ENCODE peak calls at places on chromosomes 13 and 19, in eight cellular contexts. Q is heart right ventricle, G is aorta, K is adrenal gland, Z is left ventricle myocardium inferior, M is tibial nerve, W is left lung, P is breast epithelium. H is an unnamed sample.

GRCh38 chr19:1441677-1442438 is 3.7 kb downstream of the RPS15 start:
- DNase-seq in Q (no peak), G (no peak), K (no peak), Z (no peak), M (no peak), W (peak; percentile 74), P (no peak), H (no peak)

GRCh38 chr13:23468811-23469210 is 35.3 kb upstream of the SACS start:
- DNase-seq in Q (no peak), G (no peak), K (no peak), Z (no peak), M (no peak), W (no peak), P (no peak), H (no peak)

GRCh38 chr19:6457958-6458694 is 1.5 kb downstream of the SLC25A23 start:
- DNase-seq in Q (no peak), G (no peak), K (no peak), Z (no peak), M (no peak), W (no peak), P (no peak), H (no peak)

GRCh38 chr13:39347926-39348901 is 254.8 kb downstream of the LHFPL6 start:
- DNase-seq in Q (peak; percentile 63), G (no peak), K (no peak), Z (peak; percentile 63), M (no peak), W (no peak), P (no peak), H (no peak)

GRCh38 chr19:47019431-47020041 is at the start of gene NPAS1:
- DNase-seq in Q (no peak), G (no peak), K (no peak), Z (no peak), M (no peak), W (no peak), P (no peak), H (no peak)

GRCh38 chr13:41847216-41847615 is 113.7 kb downstream of the VWA8 start:
- DNase-seq in Q (no peak), G (no peak), K (no peak), Z (no peak), M (no peak), W (no peak), P (no peak), H (no peak)

GRCh38 chr13:44117351-44117750 is 237.6 kb downstream of the LACC1 start:
- DNase-seq in Q (no peak), G (no peak), K (no peak), Z (no peak), M (no peak), W (no peak), P (no peak), H (no peak)

GRCh38 chr13:23541221-23541620 is 29.0 kb upstream of the TNFRSF19 start:
- DNase-seq in Q (no peak), G (no peak), K (no peak), Z (no peak), M (no peak), W (no peak), P (no peak), H (no peak)

GRCh38 chr13:35892837-35893814 is 238.1 kb downstream of the DCLK1 start:
- DNase-seq in Q (no peak), G (no peak), K (no peak), Z (no peak), M (no peak), W (no peak), P (no peak), H (no peak)

GRCh38 chr13:78630509-78630908 is 27.2 kb upstream of the POU4F1 start:
- DNase-seq in Q (no peak), G (no peak), K (no peak), Z (no peak), M (no peak), W (no peak), P (no peak), H (no peak)

GRCh38 chr13:44759222-44759721 is 183.1 kb upstream of the TSC22D1 start:
- DNase-seq in Q (no peak), G (no peak), K (no peak), Z (no peak), M (no peak), W (no peak), P (no peak), H (no peak)

GRCh38 chr13:69458013-69458412 is 649.6 kb upstream of the ATXN8OS start:
- DNase-seq in Q (no peak), G (no peak), K (no peak), Z (no peak), M (no peak), W (no peak), P (no peak), H (no peak)

GRCh38 chr13:49828452-49828851 is 36.0 kb upstream of the KPNA3 start:
- DNase-seq in Q (no peak), G (no peak), K (no peak), Z (no peak), M (no peak), W (no peak), P (no peak), H (no peak)

GRCh38 chr13:51797664-51798488 is 6.1 kb downstream of the DHRS12 start:
- DNase-seq in Q (no peak), G (no peak), K (peak; percentile 41), Z (no peak), M (no peak), W (no peak), P (no peak), H (no peak)

GRCh38 chr19:3224346-3225325 is at the start of gene CELF5:
- DNase-seq in Q (no peak), G (no peak), K (peak; percentile 41), Z (peak; percentile 38), M (no peak), W (peak; percentile 89), P (no peak), H (no peak)

GRCh38 chr19:3229346-3229743 is 4.9 kb downstream of the CELF5 start:
- DNase-seq in Q (no peak), G (no peak), K (no peak), Z (no peak), M (no peak), W (no peak), P (no peak), H (no peak)

GRCh38 chr19:3222709-3223108 is 1.8 kb upstream of the CELF5 start:
- DNase-seq in Q (no peak), G (no peak), K (no peak), Z (no peak), M (no peak), W (no peak), P (no peak), H (no peak)

GRCh38 chr19:3227054-3227626 is 2.7 kb downstream of the CELF5 start:
- DNase-seq in Q (no peak), G (no peak), K (no peak), Z (no peak), M (no peak), W (no peak), P (no peak), H (no peak)

DNA sequence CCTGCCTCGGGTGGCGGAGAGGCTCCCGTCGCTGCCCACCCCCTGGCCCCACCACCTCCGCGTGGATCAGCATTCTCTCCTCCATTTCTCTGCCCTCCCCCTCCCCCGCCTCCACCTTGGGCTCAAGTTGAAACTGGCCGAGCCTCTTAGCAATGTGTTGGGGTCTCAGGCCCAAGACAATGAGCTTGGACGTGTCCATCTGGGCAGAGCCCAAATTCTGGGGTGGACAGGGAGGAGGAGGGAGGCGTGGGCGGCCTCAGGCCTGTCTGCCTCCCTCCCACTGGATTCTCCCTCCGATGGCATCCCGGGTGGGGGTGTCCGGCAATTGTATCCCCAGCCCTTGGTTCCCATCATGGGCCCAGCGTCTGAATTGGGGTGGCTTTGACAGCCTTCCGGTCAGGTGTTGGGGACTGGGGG is 1.2 kb downstream of the CELF5 start:
- DNase-seq in Q (no peak), G (no peak), K (no peak), Z (no peak), M (no peak), W (no peak), P (no peak), H (no peak)
- H3K4me1 ChIP-seq in Q (peaks cover 3% of the 10 kb centered on the region), G (no peaks in the 10 kb centered on the region), K (no peaks in the 10 kb centered on the region), Z (peaks cover 7% of the 10 kb centered on the region), M (no peaks in the 10 kb centered on the region), W (peaks cover 4% of the 10 kb centered on the region), P (no peaks in the 10 kb centered on the region), H (no peaks in the 10 kb centered on the region)

GRCh38 chr19:13790354-13790753 is 4.9 kb upstream of the ZSWIM4 start:
- DNase-seq in Q (no peak), G (no peak), K (no peak), Z (no peak), M (no peak), W (no peak), P (no peak), H (no peak)
- H3K4me1 ChIP-seq in Q (peaks cover 26% of the 10 kb centered on the region), G (no peaks in the 10 kb centered on the region), K (peaks cover 18% of the 10 kb centered on the region), Z (peaks cover 17% of the 10 kb centered on the region), M (no peaks in the 10 kb centered on the region), W (peaks cover 59% of the 10 kb centered on the region), P (no peaks in the 10 kb centered on the region), H (peaks cover 4% of the 10 kb centered on the region)

GRCh38 chr19:11027381-11027780 is 61.9 kb upstream of the LDLR start:
- DNase-seq in Q (no peak), G (no peak), K (no peak), Z (no peak), M (no peak), W (no peak), P (no peak), H (no peak)
- H3K4me1 ChIP-seq in Q (no peaks in the 10 kb centered on the region), G (no peaks in the 10 kb centered on the region), K (peaks cover 9% of the 10 kb centered on the region), Z (no peaks in the 10 kb centered on the region), M (no peaks in the 10 kb centered on the region), W (no peaks in the 10 kb centered on the region), P (no peaks in the 10 kb centered on the region), H (no peaks in the 10 kb centered on the region)

DNA sequence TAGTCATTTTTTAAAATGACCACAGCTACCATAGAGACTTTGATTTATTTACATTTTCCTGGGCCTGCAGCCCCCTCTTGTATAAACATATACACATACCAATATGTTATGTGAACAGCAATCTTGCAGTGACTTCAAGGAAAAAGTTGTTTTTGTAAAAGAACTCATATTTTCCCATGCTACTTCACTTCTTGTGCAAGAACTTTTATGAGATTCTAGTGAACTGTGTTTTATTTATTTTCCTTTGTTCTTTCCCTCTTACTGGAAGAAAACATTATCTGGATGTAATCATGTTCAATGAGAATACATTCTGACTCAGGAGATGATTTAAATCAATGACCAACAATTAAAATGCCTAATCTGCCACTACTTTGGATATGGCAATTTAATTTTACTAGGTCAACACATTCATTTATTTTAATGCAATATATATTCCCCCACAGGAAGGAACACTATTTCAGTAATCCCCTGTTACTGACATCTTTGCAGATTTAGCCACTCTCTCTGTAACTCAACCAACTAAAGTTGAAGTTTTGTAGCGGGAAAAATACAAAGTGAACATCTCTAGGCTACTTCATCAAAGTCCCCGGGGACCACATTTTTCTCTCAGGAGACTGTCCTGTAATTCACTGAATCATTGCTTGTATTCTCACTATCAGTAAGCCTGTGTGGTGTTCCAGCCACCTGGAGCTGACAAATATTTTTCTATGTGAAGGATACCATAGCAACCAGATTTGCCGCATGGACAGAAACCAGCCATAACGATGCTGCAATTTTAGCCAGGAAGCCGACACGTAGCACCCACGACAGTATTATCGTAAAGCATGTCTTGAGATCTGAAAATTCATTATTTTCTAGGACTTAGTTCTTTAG is 90.5 kb downstream of the STARD13 start:
- DNase-seq in Q (peak; percentile 51), G (no peak), K (no peak), Z (no peak), M (no peak), W (no peak), P (no peak), H (no peak)
- H3K4me1 ChIP-seq in Q (peaks cover 89% of the 10 kb centered on the region), G (peaks cover 11% of the 10 kb centered on the region), K (peaks cover 72% of the 10 kb centered on the region), Z (peaks cover 99% of the 10 kb centered on the region), M (no peaks in the 10 kb centered on the region), W (peaks cover 20% of the 10 kb centered on the region), P (no peaks in the 10 kb centered on the region), H (peaks cover 6% of the 10 kb centered on the region)